ENCODE peak calls at places on chromosomes 1 and 21, in six cellular contexts. One of them, this sample, is unnamed.

GRCh38 chr1:38005195-38006007 is at the start of gene FHL3:
- DNase-seq in mesendoderm: peak
- DNase-seq in fibroblast of gingiva: no peak
- DNase-seq in HepG2: peak
- DNase-seq in tibial artery: peak
- DNase-seq in NCI-H1417: peak
- DNase-seq in this sample: no peak

GRCh38 chr1:161676958-161677689 is 14.2 kb downstream of the FCGR2B start:
- DNase-seq in tibial artery: no peak
- DNase-seq in HepG2: peak
- DNase-seq in NCI-H1417: no peak
- DNase-seq in mesendoderm: peak
- DNase-seq in fibroblast of gingiva: no peak
- DNase-seq in this sample: no peak

GRCh38 chr1:63802109-63802508 is 28.3 kb downstream of the ROR1 start:
- DNase-seq in mesendoderm: peak
- DNase-seq in tibial artery: no peak
- DNase-seq in HepG2: no peak
- DNase-seq in NCI-H1417: no peak
- DNase-seq in fibroblast of gingiva: no peak
- DNase-seq in this sample: no peak

GRCh38 chr1:110634455-110635281 is 28.5 kb upstream of the KCNA2 start:
- DNase-seq in tibial artery: peak
- DNase-seq in HepG2: no peak
- DNase-seq in mesendoderm: no peak
- DNase-seq in fibroblast of gingiva: peak
- DNase-seq in NCI-H1417: no peak
- DNase-seq in this sample: peak

GRCh38 chr1:225950905-225951351 is 9.9 kb upstream of the LEFTY2 start:
- DNase-seq in NCI-H1417: no peak
- DNase-seq in mesendoderm: peak
- DNase-seq in tibial artery: no peak
- DNase-seq in HepG2: no peak
- DNase-seq in fibroblast of gingiva: no peak
- DNase-seq in this sample: no peak

GRCh38 chr21:42044871-42045495 is 26.1 kb upstream of the UMODL1 start:
- DNase-seq in tibial artery: no peak
- DNase-seq in NCI-H1417: no peak
- DNase-seq in HepG2: no peak
- DNase-seq in fibroblast of gingiva: no peak
- DNase-seq in mesendoderm: no peak
- DNase-seq in this sample: no peak

GRCh38 chr1:174954686-174955669 is 44.8 kb upstream of the CACYBP start:
- DNase-seq in HepG2: no peak
- DNase-seq in tibial artery: no peak
- DNase-seq in NCI-H1417: peak
- DNase-seq in mesendoderm: no peak
- DNase-seq in fibroblast of gingiva: no peak
- DNase-seq in this sample: no peak

GRCh38 chr1:150362721-150363425 is 1.1 kb upstream of the RPRD2 start:
- DNase-seq in HepG2: no peak
- DNase-seq in mesendoderm: peak
- DNase-seq in NCI-H1417: peak
- DNase-seq in tibial artery: no peak
- DNase-seq in fibroblast of gingiva: no peak
- DNase-seq in this sample: no peak

GRCh38 chr1:230326971-230327891 is 98.9 kb downstream of the PGBD5 start:
- DNase-seq in tibial artery: no peak
- DNase-seq in fibroblast of gingiva: peak
- DNase-seq in NCI-H1417: no peak
- DNase-seq in HepG2: peak
- DNase-seq in mesendoderm: no peak
- DNase-seq in this sample: no peak

GRCh38 chr1:9413143-9413876 is 120.6 kb downstream of the SPSB1 start:
- DNase-seq in fibroblast of gingiva: peak
- DNase-seq in mesendoderm: peak
- DNase-seq in HepG2: no peak
- DNase-seq in NCI-H1417: no peak
- DNase-seq in tibial artery: peak
- DNase-seq in this sample: no peak

GRCh38 chr1:209435654-209436566 is 147.6 kb upstream of the CAMK1G start:
- DNase-seq in mesendoderm: peak
- DNase-seq in HepG2: peak
- DNase-seq in fibroblast of gingiva: peak
- DNase-seq in NCI-H1417: peak
- DNase-seq in tibial artery: peak
- DNase-seq in this sample: peak

GRCh38 chr1:6975991-6976390 is 190.7 kb downstream of the CAMTA1 start:
- DNase-seq in tibial artery: no peak
- DNase-seq in fibroblast of gingiva: no peak
- DNase-seq in HepG2: no peak
- DNase-seq in NCI-H1417: no peak
- DNase-seq in mesendoderm: no peak
- DNase-seq in this sample: no peak

GRCh38 chr1:241591736-241592135 is 48.4 kb downstream of the CHML start:
- DNase-seq in tibial artery: no peak
- DNase-seq in NCI-H1417: no peak
- DNase-seq in mesendoderm: no peak
- DNase-seq in fibroblast of gingiva: no peak
- DNase-seq in HepG2: no peak
- DNase-seq in this sample: no peak

GRCh38 chr1:117633423-117633822 is 27.6 kb downstream of the TENT5C start:
- DNase-seq in fibroblast of gingiva: peak
- DNase-seq in HepG2: no peak
- DNase-seq in NCI-H1417: no peak
- DNase-seq in tibial artery: no peak
- DNase-seq in mesendoderm: no peak
- DNase-seq in this sample: no peak

GRCh38 chr1:97063532-97063931 is 341.9 kb downstream of the PTBP2 start:
- DNase-seq in HepG2: peak
- DNase-seq in tibial artery: no peak
- DNase-seq in NCI-H1417: no peak
- DNase-seq in mesendoderm: no peak
- DNase-seq in fibroblast of gingiva: peak
- DNase-seq in this sample: no peak

GRCh38 chr1:60596791-60597748 is 485.3 kb upstream of the NFIA start:
- DNase-seq in NCI-H1417: no peak
- DNase-seq in HepG2: no peak
- DNase-seq in mesendoderm: peak
- DNase-seq in tibial artery: no peak
- DNase-seq in fibroblast of gingiva: no peak
- DNase-seq in this sample: no peak